ENCODE peak calls at places on chromosomes 7 and 10, in five cellular contexts. B is psoas muscle, W is BE2C, V is lower lobe of right lung, J is uterus. H is an unnamed sample.

GRCh38 chr10:67602268-67602950 is 93.6 kb downstream of the CTNNA3 start:
- DNase-seq in B (no peak), W (no peak), V (no peak), J (no peak), H (no peak)

GRCh38 chr10:110005716-110006115 is 2.1 kb upstream of the ADD3 start:
- DNase-seq in B (no peak), W (peak), V (no peak), J (no peak), H (no peak)

GRCh38 chr10:26214538-26215461 is 1.8 kb upstream of the GAD2 start:
- DNase-seq in B (no peak), W (no peak), V (no peak), J (no peak), H (no peak)

GRCh38 chr10:115882021-115882420 is 391.0 kb downstream of the GFRA1 start:
- DNase-seq in B (no peak), W (no peak), V (no peak), J (no peak), H (no peak)

GRCh38 chr7:107233174-107233573 is 64.4 kb downstream of the HBP1 start:
- DNase-seq in B (no peak), W (no peak), V (no peak), J (no peak), H (no peak)

GRCh38 chr7:15046851-15047250 is 144.3 kb upstream of the DGKB start:
- DNase-seq in B (no peak), W (no peak), V (no peak), J (no peak), H (no peak)

GRCh38 chr10:132546567-132547420 is 9.2 kb downstream of the INPP5A start:
- DNase-seq in B (peak), W (peak), V (no peak), J (no peak), H (no peak)

GRCh38 chr7:29622335-29623265 is 59.0 kb downstream of the PRR15 start:
- DNase-seq in B (no peak), W (no peak), V (no peak), J (no peak), H (no peak)

GRCh38 chr10:49107111-49107889 is 8.0 kb downstream of the VSTM4 start:
- DNase-seq in B (no peak), W (no peak), V (no peak), J (no peak), H (no peak)

GRCh38 chr10:5527332-5528200 is 2.8 kb downstream of the CALML3 start:
- DNase-seq in B (peak), W (no peak), V (peak), J (no peak), H (no peak)

GRCh38 chr10:116113721-116114501 is 159.1 kb downstream of the GFRA1 start:
- DNase-seq in B (no peak), W (no peak), V (no peak), J (no peak), H (no peak)

GRCh38 chr7:45402480-45403218 is 171.5 kb upstream of the ADCY1 start:
- DNase-seq in B (no peak), W (no peak), V (no peak), J (no peak), H (no peak)

GRCh38 chr10:70481831-70482530 is 3.4 kb downstream of the PALD1 start:
- DNase-seq in B (peak), W (no peak), V (no peak), J (peak), H (no peak)

GRCh38 chr10:12972146-12972545 is 29.4 kb downstream of the CCDC3 start:
- DNase-seq in B (no peak), W (no peak), V (no peak), J (no peak), H (no peak)

GRCh38 chr7:148084138-148084537 is 506.4 kb upstream of the C7orf33 start:
- DNase-seq in B (no peak), W (peak), V (no peak), J (peak), H (no peak)

GRCh38 chr10:74746813-74747212 is 79.6 kb upstream of the KAT6B start:
- DNase-seq in B (no peak), W (no peak), V (no peak), J (no peak), H (no peak)

GRCh38 chr7:103660455-103661371 is 214.7 kb upstream of the SLC26A5 start:
- DNase-seq in B (no peak), W (no peak), V (no peak), J (no peak), H (no peak)

GRCh38 chr7:82810558-82811259 is 352.0 kb downstream of the PCLO start:
- DNase-seq in B (no peak), W (peak), V (no peak), J (no peak), H (no peak)

GRCh38 chr10:51892965-51893658 is 193.7 kb upstream of the CSTF2T start:
- DNase-seq in B (no peak), W (no peak), V (no peak), J (no peak), H (no peak)

GRCh38 chr7:101941481-101942383 is 124.3 kb downstream of the CUX1 start:
- DNase-seq in B (no peak), W (no peak), V (no peak), J (peak), H (no peak)

GRCh38 chr10:60816624-60817023 is 38.3 kb downstream of the CDK1 start:
- DNase-seq in B (no peak), W (peak), V (no peak), J (peak), H (peak)

GRCh38 chr7:93228302-93228701 is 2.0 kb upstream of the HEPACAM2 start:
- DNase-seq in B (no peak), W (peak), V (no peak), J (no peak), H (peak)

GRCh38 chr7:149103424-149103823 is 12.9 kb upstream of the ZNF786 start:
- DNase-seq in B (no peak), W (no peak), V (no peak), J (no peak), H (no peak)

GRCh38 chr10:129032626-129033353 is 434.3 kb upstream of the MGMT start:
- DNase-seq in B (no peak), W (no peak), V (no peak), J (no peak), H (no peak)

GRCh38 chr10:129033354-129033729 is 433.7 kb upstream of the MGMT start:
- DNase-seq in B (no peak), W (no peak), V (no peak), J (no peak), H (no peak)

GRCh38 chr10:129028425-129028824 is 438.6 kb upstream of the MGMT start:
- DNase-seq in B (no peak), W (no peak), V (no peak), J (no peak), H (no peak)

GRCh38 chr10:129033790-129034272 is 433.2 kb upstream of the MGMT start:
- DNase-seq in B (no peak), W (no peak), V (no peak), J (no peak), H (no peak)

GRCh38 chr10:129031233-129032150 is 435.5 kb upstream of the MGMT start:
- DNase-seq in B (peak), W (peak), V (no peak), J (peak), H (no peak)
- TF ChIP-seq CTCF in B (peak), W (peak), V (peak), J (peak), H (peak)

GRCh38 chr7:22730921-22731654 is 4.1 kb downstream of the IL6 start:
- DNase-seq in B (no peak), W (no peak), V (no peak), J (no peak), H (no peak)
- H3K4me3 ChIP-seq in B (no peak), W (peak), V (no peak), J (no peak), H (no peak)

GRCh38 chr7:85602196-85602595 is 415.3 kb upstream of the SEMA3D start:
- DNase-seq in B (no peak), W (no peak), V (no peak), J (no peak), H (no peak)
- TF ChIP-seq CTCF in B (no peak), W (no peak), V (no peak), J (no peak), H (no peak)

DNA sequence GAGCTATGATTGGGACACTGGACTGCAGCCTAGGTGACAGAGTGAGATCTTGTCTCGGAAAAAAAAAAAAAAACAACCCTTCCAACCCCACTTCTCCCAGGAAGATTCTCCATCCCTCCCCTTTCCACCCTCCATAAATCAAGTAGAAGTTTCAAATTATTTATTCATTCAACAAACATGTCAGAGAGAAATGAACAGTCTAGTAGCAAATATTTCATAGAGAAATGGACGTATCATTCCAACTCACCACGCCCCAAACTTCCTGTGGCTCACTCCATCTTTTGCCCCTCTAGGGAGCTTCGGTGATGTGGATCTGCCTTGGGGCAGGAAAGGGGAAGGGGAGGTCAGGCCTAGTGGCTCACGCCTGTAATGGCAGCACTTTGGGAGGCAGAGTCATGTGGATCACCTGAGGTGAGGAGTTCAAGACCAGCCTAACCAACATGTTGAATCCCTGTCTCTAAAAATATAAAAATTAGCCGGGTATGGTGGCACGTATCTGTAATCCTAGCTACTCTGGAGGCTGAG is 638 bp upstream of the TRAPPC14 start:
- DNase-seq in B (no peak), W (no peak), V (no peak), J (no peak), H (no peak)
- H3K4me3 ChIP-seq in B (peak), W (peak), V (peak), J (peak), H (peak)

GRCh38 chr7:34392972-34393371 is 265.0 kb upstream of the NPSR1 start:
- DNase-seq in B (no peak), W (no peak), V (no peak), J (no peak), H (no peak)

GRCh38 chr7:34385385-34385784 is 272.6 kb upstream of the NPSR1 start:
- DNase-seq in B (no peak), W (no peak), V (no peak), J (no peak), H (no peak)

GRCh38 chr7:34389332-34390078 is 268.5 kb upstream of the NPSR1 start:
- DNase-seq in B (no peak), W (no peak), V (no peak), J (no peak), H (no peak)
- TF ChIP-seq CTCF in B (no peak), W (no peak), V (no peak), J (no peak), H (no peak)

GRCh38 chr7:159096736-159097581 is 47.7 kb downstream of the VIPR2 start:
- DNase-seq in B (peak), W (no peak), V (no peak), J (no peak), H (no peak)
- H3K4me3 ChIP-seq in B (peak), W (no peak), V (no peak), J (no peak), H (no peak)

H was measured in GM12864.